ENCODE peak calls at places on chromosomes 2 and 18, in ten cellular contexts. U, J, W, M, E, D, Z, H, V and C are unnamed samples.

GRCh38 chr2:178845565-178846457 is 38.6 kb upstream of the TTN start:
- DNase-seq in H (peak; percentile 71), V (no peak), J (no peak), U (no peak), D (no peak), E (peak; percentile 74), W (no peak), M (no peak), Z (no peak), C (no peak)

GRCh38 chr2:105294844-105295481 is 34.6 kb downstream of the TGFBRAP1 start:
- DNase-seq in J (no peak), E (peak; percentile 74), M (no peak), Z (no peak), U (peak; percentile 61), D (no peak), H (peak; percentile 75), W (peak; percentile 58), V (peak; percentile 73), C (peak; percentile 82)

GRCh38 chr2:199875400-199875799 is 24.4 kb upstream of the FTCDNL1 start:
- DNase-seq in D (no peak), W (no peak), U (no peak), J (no peak), E (no peak), H (no peak), M (no peak), Z (no peak), V (no peak), C (no peak)

GRCh38 chr18:48229445-48230052 is 179.6 kb downstream of the ZBTB7C start:
- DNase-seq in D (no peak), J (no peak), W (no peak), E (no peak), Z (no peak), U (no peak), V (no peak), H (no peak), M (no peak), C (no peak)

GRCh38 chr2:7242189-7242867 is 325.1 kb downstream of the RNF144A start:
- DNase-seq in Z (no peak), V (no peak), D (no peak), W (no peak), U (no peak), E (no peak), H (no peak), M (no peak), J (no peak), C (no peak)

GRCh38 chr2:67216881-67217280 is 180.3 kb upstream of the ETAA1 start:
- DNase-seq in M (no peak), V (no peak), E (no peak), W (no peak), U (no peak), D (no peak), J (no peak), Z (no peak), H (no peak), C (no peak)

GRCh38 chr2:17800693-17801458 is 15.4 kb upstream of the MSGN1 start:
- DNase-seq in W (no peak), H (no peak), V (no peak), Z (no peak), U (no peak), M (no peak), J (no peak), E (no peak), D (no peak), C (no peak)

GRCh38 chr2:16666453-16666801 is 793 bp upstream of the CYRIA start:
- DNase-seq in J (no peak), V (peak; percentile 52), Z (no peak), E (peak; percentile 88), U (no peak), D (no peak), H (no peak), W (no peak), M (no peak), C (no peak)

GRCh38 chr2:139122711-139123158 is 342.5 kb upstream of the NXPH2 start:
- DNase-seq in V (peak; percentile 41), Z (no peak), W (no peak), H (peak; percentile 12), U (no peak), E (peak; percentile 27), M (no peak), J (no peak), D (no peak), C (peak; percentile 2)

GRCh38 chr18:7116001-7116831 is 1.4 kb downstream of the LAMA1 start:
- DNase-seq in V (no peak), U (no peak), W (no peak), H (no peak), M (no peak), J (no peak), Z (no peak), E (peak; percentile 44), D (no peak), C (no peak)

GRCh38 chr18:11019295-11019694 is 130.1 kb downstream of the PIEZO2 start:
- DNase-seq in E (no peak), J (no peak), D (no peak), H (no peak), W (no peak), M (no peak), U (no peak), V (no peak), Z (no peak), C (no peak)

GRCh38 chr2:28364611-28365010 is 28.0 kb upstream of the FOSL2 start:
- DNase-seq in J (no peak), V (peak; percentile 44), D (no peak), E (no peak), H (no peak), U (no peak), W (no peak), M (no peak), Z (no peak), C (no peak)

GRCh38 chr18:26502834-26503233 is 45.5 kb downstream of the KCTD1 start:
- DNase-seq in U (no peak), M (no peak), Z (no peak), E (no peak), J (no peak), H (no peak), V (no peak), D (no peak), W (no peak), C (no peak)

GRCh38 chr2:222179592-222179991 is 119.2 kb downstream of the PAX3 start:
- DNase-seq in Z (no peak), W (no peak), H (no peak), V (no peak), J (no peak), D (no peak), U (no peak), E (no peak), M (no peak), C (no peak)

GRCh38 chr18:58495202-58495601 is 133.7 kb downstream of the ALPK2 start:
- DNase-seq in M (no peak), W (no peak), V (no peak), U (no peak), D (no peak), H (no peak), J (no peak), E (no peak), Z (no peak), C (no peak)

GRCh38 chr2:43033466-43034241 is 192.8 kb downstream of the ZFP36L2 start:
- DNase-seq in M (no peak), W (no peak), V (no peak), E (no peak), H (no peak), D (no peak), J (no peak), U (no peak), Z (no peak), C (no peak)

GRCh38 chr2:64745562-64745961 is 91.8 kb upstream of the SERTAD2 start:
- DNase-seq in M (no peak), J (no peak), V (no peak), E (no peak), Z (no peak), U (no peak), H (no peak), W (no peak), D (no peak), C (no peak)

GRCh38 chr18:37754141-37754540 is 188.5 kb upstream of the CELF4 start:
- DNase-seq in M (no peak), D (no peak), V (no peak), W (no peak), J (no peak), Z (no peak), E (no peak), H (no peak), U (no peak), C (no peak)

GRCh38 chr2:242034138-242034537 is 164.6 kb downstream of the RTP5 start:
- DNase-seq in U (no peak), J (no peak), Z (no peak), W (no peak), M (no peak), H (no peak), D (no peak), E (no peak), V (no peak), C (no peak)

GRCh38 chr2:169819106-169819505 is 5.6 kb downstream of the METTL5 start:
- DNase-seq in E (peak; percentile 76), Z (no peak), U (no peak), J (no peak), V (no peak), W (no peak), M (no peak), H (peak; percentile 56), D (no peak), C (no peak)

GRCh38 chr18:62037989-62038778 is 145.4 kb upstream of the RNF152 start:
- DNase-seq in E (peak; percentile 59), H (no peak), D (no peak), W (no peak), M (no peak), Z (no peak), V (no peak), J (no peak), U (no peak), C (no peak)

GRCh38 chr2:99840831-99841230 is 301.6 kb downstream of the AFF3 start:
- DNase-seq in H (no peak), M (no peak), V (no peak), J (no peak), D (no peak), W (no peak), Z (no peak), E (no peak), U (no peak), C (no peak)

GRCh38 chr2:145094353-145094752 is 574.4 kb upstream of the ZEB2 start:
- DNase-seq in U (no peak), V (peak; percentile 54), Z (no peak), E (peak; percentile 30), M (no peak), H (no peak), D (no peak), W (no peak), J (no peak), C (no peak)

GRCh38 chr2:45450633-45451032 is 160.4 kb downstream of the SRBD1 start:
- DNase-seq in U (no peak), V (no peak), J (no peak), Z (no peak), W (no peak), M (no peak), H (no peak), D (no peak), E (no peak), C (no peak)

GRCh38 chr2:217709496-217710217 is 293.1 kb downstream of the TNS1 start:
- DNase-seq in H (no peak), E (no peak), V (no peak), Z (no peak), J (no peak), U (no peak), D (no peak), W (no peak), M (no peak), C (no peak)

GRCh38 chr2:86825728-86826386 is 35.1 kb upstream of the CD8A start:
- DNase-seq in D (no peak), V (no peak), Z (no peak), W (no peak), M (no peak), J (peak; percentile 91), U (no peak), H (no peak), E (no peak), C (no peak)

GRCh38 chr2:217551229-217551909 is 451.4 kb downstream of the TNS1 start:
- DNase-seq in M (no peak), V (peak; percentile 93), E (peak; percentile 5), J (no peak), W (peak; percentile 9), D (no peak), Z (no peak), H (no peak), U (no peak), C (peak; percentile 31)

GRCh38 chr18:9025104-9025838 is 77.2 kb upstream of the NDUFV2 start:
- DNase-seq in D (no peak), V (peak; percentile 77), J (no peak), E (peak; percentile 45), M (no peak), H (no peak), Z (no peak), U (no peak), W (no peak), C (peak; percentile 45)